ENCODE peak calls at places on chromosomes 16 and 17, in four cellular contexts. R is stimulated activated CD8-positive, alpha-beta memory T cell treated with anti-CD3 and anti-CD28 coated beads, Interleukin-12 subunit alpha, Interleukin-12 subunit beta, amount 100 ng/mL, for 1 hour; T is ELR; U is GM23248. I is an unnamed sample.

GRCh38 chr17:8226536-8227237 is 16.3 kb upstream of the AURKB start:
- DNase-seq in T (peak; percentile 93), R (no peak), U (peak; percentile 95), I (peak; percentile 91)

GRCh38 chr17:50114849-50115357 is 15.1 kb downstream of the SAMD14 start:
- DNase-seq in R (no peak), U (peak; percentile 86), T (peak; percentile 84), I (peak; percentile 66)

GRCh38 chr17:32492648-32493289 is 6.0 kb downstream of the CDK5R1 start:
- DNase-seq in U (no peak), R (no peak), T (no peak), I (no peak)

GRCh38 chr16:19094542-19095365 is 19.0 kb upstream of the ITPRIPL2 start:
- DNase-seq in U (peak; percentile 31), T (peak; percentile 30), R (no peak), I (peak; percentile 39)

GRCh38 chr16:78659216-78659615 is 559.8 kb downstream of the WWOX start:
- DNase-seq in T (no peak), R (no peak), U (no peak), I (no peak)

GRCh38 chr17:75392559-75392958 is 12.9 kb downstream of the GRB2 start:
- DNase-seq in T (no peak), U (no peak), R (no peak), I (no peak)

GRCh38 chr17:340074-340473 is 12.5 kb downstream of the RPH3AL start:
- DNase-seq in R (no peak), U (no peak), T (no peak), I (no peak)

GRCh38 chr16:87963400-87963799 is 12.2 kb downstream of the BANP start:
- DNase-seq in T (peak; percentile 95), R (peak; percentile 45), U (peak; percentile 97), I (peak; percentile 55)

GRCh38 chr17:43526886-43527648 is 19.1 kb downstream of the ETV4 start:
- DNase-seq in U (no peak), T (no peak), R (no peak), I (no peak)